ENCODE peak calls at places on chromosomes 12 and 14, in four cellular contexts. G, H, J and L are unnamed samples.

GRCh38 chr12:131454418-131455217 is 256.3 kb upstream of the SFSWAP start:
- DNase-seq in J (no peak), H (no peak), G (peak), L (no peak)

GRCh38 chr12:109946505-109946904 is 46.4 kb downstream of the TCHP start:
- DNase-seq in H (no peak), J (no peak), G (peak), L (no peak)

GRCh38 chr14:104105822-104106470 is 20.4 kb downstream of the ASPG start:
- DNase-seq in J (no peak), H (no peak), G (no peak), L (no peak)

GRCh38 chr14:70714055-70714550 is 72.4 kb downstream of the TTC9 start:
- DNase-seq in G (peak), H (peak), J (peak), L (peak)

GRCh38 chr12:92602476-92602875 is 100.3 kb upstream of the PLEKHG7 start:
- DNase-seq in G (peak), J (peak), H (peak), L (peak)

GRCh38 chr14:103401223-103402214 is 16.3 kb downstream of the MARK3 start:
- DNase-seq in G (peak), J (peak), H (no peak), L (peak)

GRCh38 chr12:113207621-113208040 is 13.6 kb upstream of the TPCN1 start:
- DNase-seq in J (no peak), G (no peak), H (no peak), L (no peak)

GRCh38 chr12:120067901-120068300 is 48.7 kb downstream of the RAB35 start:
- DNase-seq in G (no peak), J (no peak), H (no peak), L (no peak)

GRCh38 chr12:104958946-104959841 is 1.1 kb upstream of the SLC41A2 start:
- DNase-seq in G (peak), J (peak), H (no peak), L (peak)

GRCh38 chr12:5000658-5001390 is 42.9 kb upstream of the KCNA5 start:
- DNase-seq in H (no peak), J (no peak), G (no peak), L (no peak)

GRCh38 chr14:72615511-72616121 is 278.3 kb downstream of the DPF3 start:
- DNase-seq in G (peak), J (peak), H (no peak), L (peak)

GRCh38 chr14:94203473-94204210 is 29.5 kb downstream of the PPP4R4 start:
- DNase-seq in J (no peak), G (no peak), H (no peak), L (no peak)

GRCh38 chr12:113071427-113072112 is 15.0 kb downstream of the DTX1 start:
- DNase-seq in H (no peak), J (no peak), G (no peak), L (no peak)

GRCh38 chr12:33605776-33606175 is 166.2 kb upstream of the SYT10 start:
- DNase-seq in G (no peak), J (peak), H (no peak), L (no peak)

GRCh38 chr12:113772505-113773030 is 193.6 kb downstream of the RBM19 start:
- DNase-seq in G (no peak), H (no peak), J (no peak), L (no peak)

GRCh38 chr12:9796346-9796745 is 30.9 kb upstream of the KLRF1 start:
- DNase-seq in J (no peak), G (no peak), H (no peak), L (no peak)

GRCh38 chr12:117144599-117144998 is 45.4 kb upstream of the TESC start:
- DNase-seq in J (no peak), G (no peak), H (no peak), L (no peak)

GRCh38 chr14:105300542-105301102 is at the start of gene BRF1:
- DNase-seq in G (peak), J (peak), H (no peak), L (peak)

GRCh38 chr14:77086951-77087350 is 11.1 kb upstream of the CIPC start:
- DNase-seq in G (no peak), J (no peak), H (no peak), L (no peak)

GRCh38 chr12:68924546-68924945 is 8.4 kb downstream of the CPM start:
- DNase-seq in G (no peak), J (peak), H (peak), L (peak)
- TF ChIP-seq CTCF in G (no peak), J (no peak), H (no peak), L (no peak)

GRCh38 chr14:54785111-54785777 is 117.4 kb downstream of the GCH1 start:
- DNase-seq in H (no peak), J (no peak), G (no peak), L (no peak)
- TF ChIP-seq CTCF in H (no peak), J (no peak), G (no peak), L (no peak)

GRCh38 chr12:14776236-14776959 is 26.9 kb downstream of the WBP11 start:
- DNase-seq in J (no peak), H (no peak), G (peak), L (peak)
- TF ChIP-seq CTCF in J (no peak), H (no peak), G (peak), L (peak)

DNA sequence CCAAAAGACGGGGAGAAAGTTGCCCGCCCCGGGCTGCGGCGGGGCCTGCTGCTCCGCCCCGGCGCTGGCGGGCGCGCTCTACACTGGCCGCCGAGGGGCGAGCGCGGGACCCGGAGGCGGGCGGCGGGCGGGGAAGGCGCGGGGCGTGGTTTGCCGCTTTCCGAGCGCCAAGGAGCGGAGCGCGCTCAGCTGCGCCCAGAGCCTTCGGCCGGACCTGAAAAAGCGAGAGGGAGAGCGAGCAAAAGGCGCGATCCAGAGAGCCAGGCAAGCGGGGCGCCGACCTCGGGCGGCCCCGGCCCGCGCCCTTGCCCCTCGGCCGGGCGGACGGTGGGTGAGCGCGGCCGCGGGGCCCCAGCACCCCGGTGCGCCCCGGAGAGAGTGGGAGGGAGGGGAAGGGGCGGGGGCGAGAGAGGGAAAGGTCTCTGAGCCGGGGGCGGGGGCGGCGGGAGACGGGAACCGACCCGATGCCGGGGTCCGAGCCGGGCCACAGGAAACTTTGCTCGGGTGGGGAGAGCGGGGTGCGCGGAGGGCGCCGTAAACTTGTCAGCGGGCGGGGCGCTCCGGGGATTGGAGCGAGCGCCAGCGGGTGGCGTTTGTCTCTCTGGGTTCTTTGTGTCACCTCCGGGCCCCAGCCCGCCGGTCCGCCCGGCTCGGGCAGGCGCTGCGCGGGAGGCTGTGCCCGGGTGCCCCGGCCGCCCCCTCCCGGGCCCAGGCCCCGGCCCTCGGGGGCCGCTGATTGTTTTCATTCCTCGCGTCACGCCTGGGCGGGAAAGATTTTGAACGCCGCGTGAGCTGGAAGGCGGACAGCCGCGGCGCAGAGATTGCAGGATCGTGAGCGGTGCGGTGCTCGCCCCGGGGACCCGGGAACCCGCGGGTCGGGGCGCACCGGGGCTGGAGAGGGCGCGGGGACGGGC is at the start of gene SYNE2:
- DNase-seq in H (no peak), G (peak), J (peak), L (peak)
- TF ChIP-seq CTCF in H (no peak), G (no peak), J (no peak), L (peak)

GRCh38 chr12:85975716-85976115 is 101.6 kb downstream of the NTS start:
- DNase-seq in G (no peak), H (no peak), J (no peak), L (no peak)

GRCh38 chr12:85968606-85969005 is 94.5 kb downstream of the NTS start:
- DNase-seq in G (no peak), H (no peak), J (no peak), L (no peak)

GRCh38 chr12:85971800-85972199 is 97.7 kb downstream of the NTS start:
- DNase-seq in H (no peak), G (no peak), J (no peak), L (no peak)
- TF ChIP-seq CTCF in H (no peak), G (no peak), J (peak), L (no peak)

DNA sequence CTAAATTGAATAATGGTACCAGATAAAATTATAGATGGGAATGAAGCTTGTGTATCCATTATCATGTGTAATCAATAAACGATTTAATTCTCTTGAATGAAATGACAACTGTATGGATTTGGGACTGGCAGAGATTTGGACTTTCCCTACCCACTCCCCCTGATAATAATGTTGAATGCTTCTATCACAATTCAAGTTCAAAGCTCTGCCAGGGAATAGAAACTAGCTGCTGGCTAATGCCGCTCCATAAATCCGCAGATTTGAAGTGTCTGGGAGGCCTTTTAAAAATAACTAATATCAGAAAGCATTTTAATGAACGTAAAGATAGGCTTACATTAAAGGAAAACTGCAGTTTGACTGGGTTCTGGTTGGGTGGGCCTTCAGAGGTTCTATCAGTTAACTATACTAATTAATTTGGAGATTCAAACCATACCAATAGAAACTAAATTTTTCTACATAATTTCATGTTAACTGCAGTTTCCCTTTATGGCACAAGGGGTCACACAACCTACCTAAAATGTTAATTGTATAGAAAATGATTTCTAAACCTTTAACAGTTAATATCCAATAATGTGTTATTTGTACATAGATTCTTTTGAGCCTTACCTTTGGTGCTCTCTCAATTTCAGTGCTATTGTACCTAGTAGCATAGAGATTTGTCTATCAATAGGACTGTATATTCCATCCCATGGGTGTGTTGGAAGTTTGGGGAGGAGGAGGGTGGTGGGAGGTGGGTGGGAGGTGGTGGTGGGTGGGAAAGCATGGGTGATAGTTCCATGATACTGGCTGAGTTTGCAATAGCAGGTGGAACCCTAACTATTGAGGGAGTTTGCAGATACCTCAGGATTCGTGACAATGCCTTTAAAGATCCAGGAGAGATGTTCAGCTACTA is 4.9 kb downstream of the HNRNPA1 start:
- DNase-seq in H (no peak), G (no peak), J (no peak), L (no peak)
- TF ChIP-seq CTCF in H (peak), G (peak), J (peak), L (peak)

GRCh38 chr12:49972641-49973360 is at the start of gene AQP6:
- DNase-seq in G (no peak), J (no peak), H (no peak), L (no peak)

GRCh38 chr12:49974677-49975369 is 2.1 kb downstream of the AQP6 start:
- DNase-seq in G (no peak), J (no peak), H (no peak), L (no peak)

GRCh38 chr12:49975370-49975761 is 2.6 kb downstream of the AQP6 start:
- DNase-seq in J (no peak), G (no peak), H (no peak), L (no peak)

GRCh38 chr12:49973361-49973830 is 649 bp downstream of the AQP6 start:
- DNase-seq in H (no peak), G (no peak), J (no peak), L (no peak)

DNA sequence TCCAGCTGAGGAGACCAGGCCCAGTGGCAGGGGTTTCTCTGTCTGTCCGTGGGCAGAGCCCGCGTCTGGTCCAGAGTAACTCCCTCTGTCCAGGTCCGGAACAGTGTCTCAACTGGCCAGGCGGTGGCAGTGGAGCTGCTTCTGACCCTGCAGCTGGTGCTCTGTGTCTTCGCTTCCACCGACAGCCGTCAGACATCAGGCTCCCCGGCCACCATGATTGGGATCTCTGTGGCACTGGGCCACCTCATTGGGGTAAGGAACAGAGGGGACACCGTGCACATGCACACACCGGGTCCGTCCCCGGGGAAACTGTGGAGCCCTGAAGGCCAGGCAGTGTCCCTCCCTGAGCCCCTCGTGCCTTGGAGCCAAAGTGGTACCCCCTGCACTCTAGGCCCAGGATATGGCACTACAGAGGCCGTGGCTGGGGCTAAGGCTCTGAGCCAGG is 1.5 kb downstream of the AQP6 start:
- DNase-seq in J (no peak), H (no peak), G (peak), L (peak)
- TF ChIP-seq CTCF in J (no peak), H (peak), G (peak), L (peak)

GRCh38 chr12:7188557-7189397 is 709 bp upstream of the PEX5 start:
- DNase-seq in H (no peak), J (peak), G (peak), L (peak)
- TF ChIP-seq CTCF in H (peak), J (peak), G (peak), L (peak)

DNA sequence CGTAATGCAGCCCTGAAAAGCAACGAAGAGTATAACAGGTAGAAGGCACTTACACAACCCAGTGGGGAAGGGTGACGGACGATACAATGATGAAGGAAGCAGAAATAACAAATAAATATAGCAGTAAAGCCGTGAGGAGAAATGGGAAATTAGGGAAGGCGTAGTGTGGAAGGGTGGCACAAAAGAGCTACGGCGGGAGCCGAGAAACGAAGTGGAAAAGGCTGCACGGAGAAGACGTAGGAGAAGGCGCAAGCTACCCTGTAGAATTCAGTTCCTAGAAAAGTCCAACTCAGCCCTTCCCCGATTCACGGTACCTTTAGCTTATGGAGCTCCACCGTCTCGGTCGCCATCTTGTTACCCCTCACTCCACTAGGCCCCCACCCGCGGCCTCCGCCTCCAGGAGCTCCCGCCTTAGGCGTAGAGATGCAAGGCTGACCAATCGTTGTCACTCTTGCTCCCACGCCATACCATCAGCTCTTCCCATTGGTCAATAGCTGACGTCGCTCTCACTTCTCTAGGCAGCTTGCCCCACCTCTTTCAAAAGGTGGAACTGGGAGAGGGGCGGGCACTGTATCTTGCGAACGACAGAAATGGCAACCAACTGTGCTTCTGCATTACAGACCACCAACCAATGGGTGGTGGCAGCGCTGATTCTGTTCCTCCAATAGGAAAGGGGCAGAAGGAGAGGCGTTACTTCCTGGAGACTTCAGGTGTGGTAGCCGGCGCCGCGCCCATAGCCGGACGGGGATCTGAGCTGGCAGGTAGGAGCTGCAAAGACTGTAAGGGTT is at the start of the genes ORMDL2 and SARNP:
- DNase-seq in J (peak), G (peak), H (peak), L (peak)
- TF ChIP-seq CTCF in J (no peak), G (no peak), H (no peak), L (no peak)

GRCh38 chr12:93734784-93735183 is 57.6 kb downstream of the CRADD start:
- DNase-seq in J (no peak), H (no peak), G (no peak), L (no peak)
- TF ChIP-seq CTCF in J (no peak), H (no peak), G (no peak), L (no peak)